ENCODE peak calls at places on chromosomes 12 and 14, in ten cellular contexts. C is H1; S is tibial nerve; T is K562; V is Karpas-422; F is PC-3; K is left ventricle myocardium inferior; N is CD4-positive, alpha-beta memory T cell; W is GM12878; U is thoracic aorta. Z is an unnamed sample.

GRCh38 chr12:32828552-32828951 is 68.0 kb downstream of the PKP2 start:
- DNase-seq in C (no peak), S (no peak), T (no peak), V (no peak), F (no peak), K (no peak), N (no peak), W (no peak), U (no peak), Z (no peak)

GRCh38 chr12:104596128-104596799 is 139.5 kb downstream of the CHST11 start:
- DNase-seq in C (no peak), S (no peak), T (no peak), V (no peak), F (no peak), K (peak; percentile 23), N (no peak), W (no peak), U (peak; percentile 43), Z (no peak)

GRCh38 chr14:58738876-58739275 is 101.1 kb downstream of the DACT1 start:
- DNase-seq in C (no peak), S (no peak), T (no peak), V (no peak), F (peak; percentile 30), K (no peak), N (no peak), W (no peak), U (no peak), Z (no peak)

GRCh38 chr14:77988966-77989365 is 181.2 kb upstream of the NRXN3 start:
- DNase-seq in C (no peak), S (peak; percentile 45), T (peak; percentile 44), V (no peak), F (peak; percentile 43), K (peak; percentile 29), N (no peak), W (no peak), U (no peak), Z (no peak)

GRCh38 chr14:79516009-79516408 is 695.3 kb downstream of the DIO2 start:
- DNase-seq in C (no peak), S (no peak), T (no peak), V (no peak), F (no peak), K (no peak), N (no peak), W (no peak), U (no peak), Z (no peak)

GRCh38 chr12:19402743-19403400 is 36.4 kb upstream of the AEBP2 start:
- DNase-seq in C (no peak), S (no peak), T (no peak), V (no peak), F (no peak), K (peak; percentile 40), N (no peak), W (no peak), U (peak; percentile 6), Z (no peak)

GRCh38 chr14:56322531-56322930 is 204.3 kb downstream of the PELI2 start:
- DNase-seq in C (no peak), S (no peak), T (no peak), V (no peak), F (no peak), K (no peak), N (no peak), W (no peak), U (no peak), Z (no peak)

GRCh38 chr12:104612381-104612780 is 155.6 kb downstream of the CHST11 start:
- DNase-seq in C (no peak), S (no peak), T (no peak), V (no peak), F (no peak), K (no peak), N (no peak), W (no peak), U (no peak), Z (no peak)

GRCh38 chr12:29517265-29517664 is 19.8 kb upstream of the OVCH1 start:
- DNase-seq in C (no peak), S (no peak), T (peak; percentile 5), V (peak; percentile 46), F (peak; percentile 62), K (no peak), N (no peak), W (no peak), U (no peak), Z (no peak)
- H3K27ac ChIP-seq in C (no peak overlapping the region), S (no peak overlapping the region), T (no peak overlapping the region), V (no peak overlapping the region), F (no peak overlapping the region), K (no peak overlapping the region), N (no peak overlapping the region), W (no peak overlapping the region), U (no peak overlapping the region), Z (no peak overlapping the region)

DNA sequence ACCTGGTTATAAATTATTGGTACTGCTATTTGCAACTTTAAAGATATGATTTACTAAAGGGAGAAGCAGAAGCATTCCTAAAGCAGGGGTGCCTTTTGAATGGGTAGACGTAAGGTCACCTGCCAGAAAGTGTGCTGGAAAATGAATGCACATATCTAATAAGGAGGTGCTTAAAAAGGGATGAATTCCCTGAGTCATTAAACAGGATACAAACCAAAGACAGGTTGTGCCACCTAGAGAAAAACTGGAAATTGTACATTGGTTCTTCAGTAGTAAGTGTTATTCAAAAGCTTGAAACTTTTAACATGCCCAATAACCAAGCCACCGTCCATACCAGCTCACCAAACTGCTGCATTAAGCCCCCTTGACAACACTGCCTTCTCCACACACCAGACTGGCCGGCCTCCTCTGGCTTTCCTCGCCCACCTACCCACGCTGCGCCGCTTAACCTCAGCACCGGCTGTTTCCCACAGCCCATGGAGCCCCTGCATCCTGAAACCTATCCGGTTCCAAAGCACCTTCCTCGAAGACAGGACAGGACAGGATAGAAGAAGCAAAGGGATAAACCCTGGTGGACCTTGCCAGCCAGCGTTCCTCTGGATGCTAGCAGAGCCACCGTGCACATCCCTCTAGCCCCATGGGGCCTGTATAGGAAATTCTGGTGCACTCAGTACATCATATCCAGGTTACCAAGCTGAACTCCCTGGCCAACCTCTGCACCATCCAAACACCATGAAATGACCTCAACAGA is 201.5 kb upstream of the CAND1 start:
- DNase-seq in C (peak; percentile 53), S (no peak), T (no peak), V (no peak), F (peak; percentile 58), K (no peak), N (no peak), W (no peak), U (no peak), Z (no peak)
- H3K4me3 ChIP-seq in C (peak overlapping the region; percentile 86), S (no peak overlapping the region), T (no peak overlapping the region), V (no peak overlapping the region), F (peak overlapping the region; percentile 72), K (peak overlapping the region; percentile 72), N (no peak overlapping the region), W (no peak overlapping the region), U (peak overlapping the region; percentile 77), Z (peak overlapping the region; percentile 86)

GRCh38 chr12:2111816-2112215 is 59.0 kb downstream of the CACNA1C start:
- DNase-seq in C (no peak), S (no peak), T (no peak), V (no peak), F (no peak), K (no peak), N (no peak), W (no peak), U (no peak), Z (no peak)

GRCh38 chr12:2113080-2113479 is 60.3 kb downstream of the CACNA1C start:
- DNase-seq in C (no peak), S (no peak), T (no peak), V (no peak), F (no peak), K (no peak), N (no peak), W (no peak), U (no peak), Z (no peak)

GRCh38 chr12:2113501-2113912 is 60.7 kb downstream of the CACNA1C start:
- DNase-seq in C (no peak), S (no peak), T (no peak), V (no peak), F (no peak), K (peak; percentile 79), N (no peak), W (no peak), U (no peak), Z (no peak)

GRCh38 chr12:2110841-2111566 is 58.2 kb downstream of the CACNA1C start:
- DNase-seq in C (no peak), S (no peak), T (no peak), V (no peak), F (no peak), K (no peak), N (no peak), W (no peak), U (no peak), Z (no peak)

DNA sequence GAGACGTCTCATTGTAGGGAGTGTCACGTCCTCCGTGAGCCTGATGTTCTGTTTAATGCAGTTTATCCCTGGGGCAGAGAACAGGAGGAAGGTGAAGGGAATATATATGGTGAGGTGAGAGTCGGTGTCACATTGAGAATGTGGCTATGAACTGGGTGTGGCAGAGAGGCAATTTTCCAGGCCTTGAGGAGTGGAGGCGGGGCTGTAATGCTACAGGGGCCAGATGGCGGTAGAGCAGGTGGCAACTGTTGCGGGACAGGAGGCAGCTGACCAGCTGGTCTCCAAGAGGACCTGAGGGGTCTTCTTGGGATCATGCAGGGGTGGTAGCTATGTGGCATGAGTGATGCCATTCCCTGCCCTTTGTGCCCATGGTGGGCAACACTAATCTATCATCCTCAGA is 59.6 kb downstream of the CACNA1C start:
- DNase-seq in C (no peak), S (no peak), T (no peak), V (no peak), F (no peak), K (no peak), N (no peak), W (no peak), U (no peak), Z (no peak)
- H3K27ac ChIP-seq in C (no peak overlapping the region), S (no peak overlapping the region), T (no peak overlapping the region), V (no peak overlapping the region), F (no peak overlapping the region), K (peak overlapping the region; percentile 88), N (no peak overlapping the region), W (no peak overlapping the region), U (peak overlapping the region; percentile 65), Z (no peak overlapping the region)

GRCh38 chr12:1808798-1809480 is 11.4 kb upstream of the LRTM2 start:
- DNase-seq in C (no peak), S (no peak), T (no peak), V (no peak), F (no peak), K (peak; percentile 12), N (no peak), W (no peak), U (no peak), Z (no peak)

GRCh38 chr12:1809606-1810140 is 10.7 kb upstream of the LRTM2 start:
- DNase-seq in C (no peak), S (no peak), T (no peak), V (no peak), F (no peak), K (peak; percentile 13), N (no peak), W (no peak), U (no peak), Z (no peak)

GRCh38 chr12:1807107-1807478 is 13.3 kb upstream of the LRTM2 start:
- DNase-seq in C (no peak), S (no peak), T (no peak), V (no peak), F (no peak), K (peak; percentile 5), N (no peak), W (no peak), U (no peak), Z (no peak)

GRCh38 chr12:1807489-1807888 is 12.9 kb upstream of the LRTM2 start:
- DNase-seq in C (no peak), S (no peak), T (no peak), V (no peak), F (no peak), K (peak; percentile 7), N (no peak), W (no peak), U (no peak), Z (no peak)

DNA sequence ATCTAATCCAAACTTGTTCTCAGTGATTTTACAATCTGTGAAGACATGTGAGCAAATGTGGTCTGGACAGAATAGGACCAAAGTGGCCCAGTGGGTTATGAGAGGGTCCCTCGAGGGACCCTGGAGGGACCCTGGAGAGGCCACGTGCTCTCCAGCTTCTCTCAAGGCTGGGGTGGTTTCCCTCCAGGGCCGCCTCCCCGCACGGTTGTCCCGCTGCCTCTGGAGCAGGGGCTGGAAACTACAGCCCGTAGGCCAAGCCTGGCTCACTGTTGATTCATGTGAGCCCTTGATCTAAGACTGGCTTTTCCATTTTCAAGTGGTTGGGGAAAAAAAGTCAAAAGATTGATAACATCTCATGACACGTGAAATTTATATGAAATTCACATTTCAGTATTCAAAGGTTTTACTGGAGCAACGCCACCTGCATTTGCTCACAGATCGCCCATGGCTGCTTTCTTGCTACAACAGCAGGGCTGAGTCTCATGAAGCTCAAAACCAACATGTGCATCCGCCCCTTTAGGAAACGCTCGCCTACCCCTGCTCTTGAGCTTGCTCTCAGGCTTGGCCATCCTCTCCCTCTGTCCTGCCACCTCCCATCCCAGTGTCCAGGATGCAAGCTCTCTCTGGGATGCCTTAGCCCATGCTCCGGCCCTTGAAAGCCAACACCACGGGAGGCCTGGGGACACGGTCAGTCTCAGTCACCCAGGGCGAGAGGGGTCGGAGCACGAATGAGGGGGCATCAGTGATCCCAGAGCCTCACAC is 12.1 kb upstream of the LRTM2 start:
- DNase-seq in C (no peak), S (no peak), T (no peak), V (no peak), F (no peak), K (peak; percentile 9), N (no peak), W (no peak), U (no peak), Z (no peak)
- H3K4me3 ChIP-seq in C (no peak overlapping the region), S (no peak overlapping the region), T (no peak overlapping the region), V (no peak overlapping the region), F (no peak overlapping the region), K (no peak overlapping the region), N (no peak overlapping the region), W (no peak overlapping the region), U (no peak overlapping the region), Z (no peak overlapping the region)

Z was measured in esophagus squamous epithelium.